ENCODE peak calls at places on chromosomes 5 and 9, in six cellular contexts. H is H9, Z is IMR-90, T is trophoblast cell, A is neuronal stem cell, L is H1. D is an unnamed sample.

GRCh38 chr9:114427644-114428043 is 39.9 kb upstream of the AKNA start:
- DNase-seq in A (no peak), H (no peak), L (no peak), Z (no peak), T (no peak), D (no peak)

GRCh38 chr9:99349870-99350269 is 127.8 kb downstream of the SEC61B start:
- DNase-seq in L (no peak), Z (no peak), H (no peak), T (no peak), A (no peak), D (no peak)

GRCh38 chr5:146088098-146088497 is 17.3 kb downstream of the PLAC8L1 start:
- DNase-seq in Z (no peak), L (no peak), H (no peak), T (no peak), A (no peak), D (no peak)

GRCh38 chr9:16611969-16612368 is 258.5 kb downstream of the BNC2 start:
- DNase-seq in A (no peak), L (no peak), Z (peak; percentile 73), H (no peak), T (no peak), D (peak; percentile 30)

GRCh38 chr5:101036778-101037177 is 133.7 kb upstream of the ST8SIA4 start:
- DNase-seq in Z (no peak), H (no peak), L (no peak), T (no peak), A (no peak), D (no peak)

GRCh38 chr9:36221667-36222066 is 30.9 kb downstream of the CLTA start:
- DNase-seq in L (no peak), T (no peak), Z (no peak), H (no peak), A (no peak), D (no peak)

GRCh38 chr9:28212979-28213378 is 639.7 kb upstream of the C9orf72 start:
- DNase-seq in L (no peak), H (no peak), T (no peak), Z (peak; percentile 56), A (no peak), D (peak; percentile 89)

GRCh38 chr5:159094745-159095144 is 5.0 kb downstream of the EBF1 start:
- DNase-seq in A (no peak), T (no peak), H (peak; percentile 47), L (no peak), Z (peak; percentile 69), D (peak; percentile 74)

GRCh38 chr5:142065273-142065672 is 43.3 kb upstream of the NDFIP1 start:
- DNase-seq in Z (peak; percentile 38), H (no peak), T (no peak), A (peak; percentile 32), L (no peak), D (peak; percentile 41)

GRCh38 chr5:91280942-91281269 is 102.2 kb downstream of the ARRDC3 start:
- DNase-seq in A (no peak), H (no peak), Z (no peak), L (no peak), T (no peak), D (no peak)

DNA sequence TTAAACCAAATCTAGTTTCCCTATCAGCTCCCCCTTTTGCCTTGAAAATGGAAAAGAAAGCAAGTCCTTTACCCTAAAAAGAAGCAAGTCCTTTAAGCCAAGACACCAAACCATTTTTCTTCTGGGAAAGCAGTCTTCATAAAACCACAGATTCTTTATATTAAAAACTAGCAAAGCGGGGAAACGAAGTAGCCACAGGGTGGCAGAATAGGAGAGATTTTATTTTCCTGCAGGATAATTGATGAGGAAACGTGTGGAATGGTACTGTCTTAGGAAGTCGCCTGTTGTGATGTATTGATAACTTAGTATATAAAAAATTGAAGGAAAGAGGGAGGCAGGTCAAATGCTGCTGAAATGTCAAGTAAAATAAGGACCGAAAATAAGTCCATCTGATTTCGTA is 41.1 kb downstream of the ZNF883 start:
- DNase-seq in T (no peak), H (no peak), Z (no peak), L (no peak), A (no peak), D (peak; percentile 1)
- H3K14ac ChIP-seq in T (no peak overlapping the region), H (no peak overlapping the region), Z (no peak overlapping the region), L (no peak overlapping the region), A (no peak overlapping the region), D (no peak overlapping the region)

DNA sequence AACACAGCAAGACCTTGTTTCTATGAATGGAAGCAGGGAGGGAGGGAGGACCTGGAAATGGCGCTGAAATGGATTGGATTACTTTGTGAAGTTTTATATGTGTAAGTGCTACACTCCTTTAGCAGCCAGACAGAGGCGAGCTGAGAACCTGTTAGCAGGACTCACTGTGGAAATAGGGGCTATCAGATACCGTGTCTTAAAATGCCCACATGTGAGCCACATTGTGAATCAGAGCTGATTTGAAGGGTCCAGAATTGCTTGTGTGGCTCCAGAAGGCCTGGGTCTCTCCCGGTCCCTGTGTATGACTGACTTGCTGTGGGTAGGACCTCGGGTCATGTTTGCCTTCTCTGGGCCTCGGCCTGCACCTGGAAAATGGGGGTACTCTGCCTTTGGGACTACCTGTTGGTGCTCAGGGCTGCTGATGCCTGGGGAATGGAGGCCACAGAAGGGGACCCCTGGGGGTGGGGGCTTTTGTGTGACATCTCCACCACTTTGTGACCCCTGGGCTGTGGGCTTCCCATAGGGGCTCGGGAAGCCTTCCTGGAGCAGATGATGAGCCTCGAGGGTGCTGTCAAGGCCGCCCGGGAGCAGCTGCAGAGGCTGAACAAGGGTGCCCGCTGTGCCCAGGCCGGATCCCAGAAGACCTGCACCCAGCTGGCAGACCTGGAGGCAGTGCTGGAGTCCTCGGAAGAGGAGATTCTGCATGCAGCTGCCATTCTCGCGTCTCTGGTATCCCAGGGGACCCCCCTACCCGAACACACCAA is 24.0 kb upstream of the AIF1L start:
- DNase-seq in Z (no peak), L (no peak), H (no peak), A (no peak), T (no peak), D (no peak)
- H3K14ac ChIP-seq in Z (no peak overlapping the region), L (no peak overlapping the region), H (no peak overlapping the region), A (no peak overlapping the region), T (no peak overlapping the region), D (no peak overlapping the region)

GRCh38 chr5:118552731-118553360 is 435.5 kb downstream of the DTWD2 start:
- DNase-seq in T (no peak), A (no peak), H (no peak), L (no peak), Z (no peak), D (no peak)
- H3K14ac ChIP-seq in T (no peak overlapping the region), A (no peak overlapping the region), H (no peak overlapping the region), L (no peak overlapping the region), Z (no peak overlapping the region), D (no peak overlapping the region)

GRCh38 chr9:30746589-30746988 is 1637.9 kb upstream of the ACO1 start:
- DNase-seq in Z (no peak), A (no peak), L (no peak), H (no peak), T (no peak), D (no peak)
- H3K14ac ChIP-seq in Z (no peak overlapping the region), A (no peak overlapping the region), L (no peak overlapping the region), H (no peak overlapping the region), T (no peak overlapping the region), D (no peak overlapping the region)

GRCh38 chr9:131015112-131015511 is 6.1 kb downstream of the LAMC3 start:
- DNase-seq in Z (no peak), A (no peak), T (no peak), H (no peak), L (no peak), D (no peak)
- H3K14ac ChIP-seq in Z (no peak overlapping the region), A (no peak overlapping the region), T (no peak overlapping the region), H (no peak overlapping the region), L (no peak overlapping the region), D (no peak overlapping the region)

DNA sequence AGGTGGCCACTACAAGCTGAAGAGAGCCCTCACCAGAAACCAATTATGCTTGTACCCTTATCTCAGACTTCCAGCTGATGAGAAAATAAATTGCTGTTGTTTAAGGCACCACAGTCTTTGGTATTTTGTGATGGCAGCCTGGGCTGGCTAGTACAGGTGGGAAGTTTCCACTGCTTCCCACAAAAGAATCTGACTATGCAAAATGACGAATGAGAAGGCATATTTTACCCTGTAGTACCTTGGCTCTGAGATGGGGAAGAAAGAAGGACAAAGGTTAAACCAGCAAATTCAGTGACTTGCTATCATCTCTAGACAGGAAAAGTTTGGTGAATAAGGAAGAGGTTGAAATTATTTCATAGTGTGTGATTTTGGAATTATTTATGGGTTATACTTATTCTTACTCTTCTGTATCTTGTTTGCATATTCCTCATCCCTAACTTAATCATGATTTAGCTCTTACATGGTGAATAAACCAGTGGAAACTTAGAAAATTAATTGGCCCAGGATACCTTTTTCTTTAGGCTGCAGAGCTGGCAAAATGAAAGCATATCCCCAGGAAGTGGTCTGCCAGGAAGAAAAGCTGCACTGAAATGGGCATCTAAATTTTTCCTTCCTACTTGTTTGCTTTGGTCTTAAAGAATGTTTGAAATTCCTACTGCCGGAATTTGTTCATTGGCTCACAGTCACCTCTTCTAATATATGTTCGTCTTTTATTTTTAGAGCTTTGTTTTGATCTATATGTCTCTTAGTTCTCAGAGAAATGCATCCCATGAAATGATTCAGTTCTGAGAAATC is 113.0 kb upstream of the ELL2 start:
- DNase-seq in T (no peak), L (no peak), A (no peak), Z (no peak), H (no peak), D (no peak)
- H3K14ac ChIP-seq in T (no peak overlapping the region), L (no peak overlapping the region), A (no peak overlapping the region), Z (peak overlapping the region; percentile 38), H (no peak overlapping the region), D (no peak overlapping the region)

DNA sequence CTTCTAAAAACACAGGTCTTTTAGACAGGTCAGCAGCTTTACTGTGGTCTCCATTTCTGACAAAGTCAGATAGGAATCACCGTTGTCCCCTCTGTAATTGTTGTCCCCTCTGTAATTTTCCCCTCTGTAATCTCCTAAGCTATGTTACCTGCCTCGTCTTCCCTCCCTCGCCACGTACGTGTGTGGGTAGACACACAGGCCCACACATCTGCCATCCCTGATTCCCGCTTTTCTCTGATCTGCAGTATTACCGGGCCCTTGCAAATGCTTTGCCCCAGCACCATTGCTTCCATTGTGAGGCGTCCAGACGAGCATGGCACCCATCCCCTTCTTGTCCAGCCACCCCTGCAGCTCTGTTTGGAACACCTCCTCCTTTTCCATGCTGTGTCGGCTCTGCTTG is 45.0 kb upstream of the POMT1 start:
- DNase-seq in A (no peak), L (no peak), H (no peak), T (no peak), Z (no peak), D (no peak)
- H3K14ac ChIP-seq in A (no peak overlapping the region), L (no peak overlapping the region), H (no peak overlapping the region), T (no peak overlapping the region), Z (no peak overlapping the region), D (no peak overlapping the region)

D was measured in mesenchymal stem cell.